ENCODE peak calls at places on chromosomes 6 and 20, in seven cellular contexts. S is mesendoderm, Z is kidney epithelial cell, I is GM06990, D is endothelial cell of umbilical vein, N is adrenal gland, R is SJSA1. V is an unnamed sample.

GRCh38 chr20:59559024-59559817 is 45.1 kb upstream of the PHACTR3 start:
- DNase-seq in S (no peak), Z (no peak), I (no peak), D (no peak), N (no peak), R (no peak), V (no peak)

GRCh38 chr20:24445510-24446170 is 23.8 kb upstream of the SYNDIG1 start:
- DNase-seq in S (peak), Z (no peak), I (no peak), D (no peak), N (no peak), R (no peak), V (no peak)

GRCh38 chr20:14142171-14142570 is 146.9 kb downstream of the MACROD2 start:
- DNase-seq in S (peak), Z (peak), I (no peak), D (peak), N (peak), R (peak), V (peak)

GRCh38 chr20:62068997-62069396 is 3.3 kb upstream of the TAF4 start:
- DNase-seq in S (no peak), Z (no peak), I (no peak), D (no peak), N (no peak), R (no peak), V (no peak)

GRCh38 chr6:119129148-119129967 is 50.9 kb upstream of the FAM184A start:
- DNase-seq in S (peak), Z (peak), I (no peak), D (peak), N (peak), R (peak), V (peak)

GRCh38 chr20:23664954-23665353 is 23.9 kb downstream of the CST4 start:
- DNase-seq in S (no peak), Z (no peak), I (no peak), D (no peak), N (no peak), R (no peak), V (no peak)

GRCh38 chr6:121959501-121959900 is 440.0 kb upstream of the HSF2 start:
- DNase-seq in S (peak), Z (no peak), I (no peak), D (peak), N (no peak), R (no peak), V (no peak)

GRCh38 chr6:53967415-53967814 is 143.8 kb upstream of the MLIP start:
- DNase-seq in S (no peak), Z (no peak), I (no peak), D (no peak), N (no peak), R (no peak), V (no peak)

GRCh38 chr6:64694356-64694755 is 1012.7 kb downstream of the EYS start:
- DNase-seq in S (no peak), Z (no peak), I (no peak), D (no peak), N (no peak), R (no peak), V (no peak)

GRCh38 chr6:71531006-71531405 is 242.4 kb downstream of the OGFRL1 start:
- DNase-seq in S (no peak), Z (no peak), I (no peak), D (no peak), N (no peak), R (no peak), V (no peak)

GRCh38 chr6:47083586-47084047 is 41.5 kb upstream of the ADGRF1 start:
- DNase-seq in S (no peak), Z (no peak), I (no peak), D (peak), N (peak), R (no peak), V (no peak)

GRCh38 chr6:31870385-31870921 is 7.8 kb upstream of the NEU1 start:
- DNase-seq in S (no peak), Z (no peak), I (no peak), D (no peak), N (peak), R (no peak), V (no peak)

GRCh38 chr6:99613398-99613704 is 6.7 kb downstream of the PRDM13 start:
- DNase-seq in S (peak), Z (no peak), I (peak), D (no peak), N (peak), R (no peak), V (peak)

GRCh38 chr6:31829633-31830492 is 2.3 kb downstream of the HSPA1B start:
- DNase-seq in S (no peak), Z (no peak), I (no peak), D (peak), N (peak), R (peak), V (peak)

GRCh38 chr6:127300411-127300810 is 33.7 kb downstream of the RNF146 start:
- DNase-seq in S (peak), Z (peak), I (no peak), D (peak), N (no peak), R (peak), V (no peak)

GRCh38 chr6:89335164-89335563 is 17.4 kb downstream of the UBE2J1 start:
- DNase-seq in S (no peak), Z (no peak), I (no peak), D (peak), N (no peak), R (no peak), V (no peak)

GRCh38 chr6:31548423-31548873 is 1.0 kb downstream of the NFKBIL1 start:
- DNase-seq in S (no peak), Z (no peak), I (no peak), D (no peak), N (no peak), R (no peak), V (no peak)

GRCh38 chr6:52208612-52209011 is 22.4 kb downstream of the IL17A start:
- DNase-seq in S (no peak), Z (no peak), I (no peak), D (no peak), N (no peak), R (no peak), V (no peak)

GRCh38 chr20:32201296-32201976 is 6.1 kb downstream of the PLAGL2 start:
- DNase-seq in S (no peak), Z (no peak), I (no peak), D (no peak), N (no peak), R (no peak), V (no peak)

GRCh38 chr20:21505810-21506530 is 7.9 kb downstream of the NKX2-2 start:
- DNase-seq in S (peak), Z (no peak), I (no peak), D (peak), N (peak), R (no peak), V (peak)

GRCh38 chr6:44316481-44316880 is 3.3 kb upstream of the AARS2 start:
- DNase-seq in S (no peak), Z (no peak), I (no peak), D (no peak), N (no peak), R (no peak), V (no peak)

DNA sequence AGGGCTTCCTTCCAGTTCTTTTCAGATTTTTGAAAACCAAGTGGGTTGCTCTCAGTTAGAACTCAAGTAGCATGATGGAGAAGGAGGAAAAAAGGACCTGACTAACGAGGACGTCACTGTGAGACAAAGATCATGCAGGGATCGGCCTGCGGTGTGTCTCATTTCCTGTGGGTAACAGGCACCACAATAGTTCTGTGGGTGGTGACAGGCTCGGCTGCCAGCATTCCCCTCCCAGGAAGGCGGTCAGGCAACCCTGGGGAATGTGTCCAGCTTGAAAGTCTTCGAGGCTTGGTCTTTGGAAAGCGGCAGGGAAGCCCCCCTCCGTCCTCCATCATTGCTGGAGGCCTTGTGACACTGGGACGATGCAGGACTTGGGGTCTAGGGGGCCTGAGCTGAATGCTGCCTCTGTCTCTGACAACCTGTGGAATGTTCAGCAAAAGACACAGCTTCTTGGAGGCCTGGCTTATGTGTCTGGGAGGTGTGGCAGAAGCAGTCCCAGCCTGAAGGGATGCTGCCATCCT is 121.0 kb downstream of the BCAS1 start:
- DNase-seq in S (no peak), Z (peak), I (peak), D (peak), N (no peak), R (peak), V (peak)
- H3K4me3 ChIP-seq in S (no peak), Z (no peak), I (no peak), D (no peak), N (no peak), R (no peak), V (no peak)

GRCh38 chr6:36865835-36866234 is 8.8 kb downstream of the PPIL1 start:
- DNase-seq in S (no peak), Z (no peak), I (no peak), D (peak), N (no peak), R (no peak), V (no peak)
- H3K4me3 ChIP-seq in S (no peak), Z (no peak), I (no peak), D (no peak), N (no peak), R (no peak), V (no peak)

DNA sequence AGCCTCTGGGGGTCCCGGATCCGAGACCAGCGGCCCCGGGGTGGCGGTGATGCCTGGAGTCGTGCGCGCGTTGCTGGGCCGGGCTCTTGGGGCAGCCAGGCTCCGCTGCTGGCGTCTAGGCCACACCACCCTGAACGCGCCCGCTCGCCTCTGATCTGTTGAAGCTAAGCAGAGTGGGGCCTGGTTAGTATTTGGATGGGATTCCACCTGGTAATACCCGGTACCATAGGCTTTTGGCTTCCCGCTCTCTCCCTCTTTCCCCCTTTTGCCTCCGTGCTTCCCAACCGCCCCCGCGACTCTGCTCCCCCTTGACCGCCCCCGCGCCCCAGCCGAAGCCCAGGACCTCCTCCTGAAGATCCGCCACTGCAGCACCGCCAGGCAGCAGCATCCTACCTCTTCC is 1383.5 kb upstream of the DEFB115 start:
- DNase-seq in S (peak), Z (no peak), I (peak), D (peak), N (peak), R (no peak), V (peak)
- H3K4me3 ChIP-seq in S (no peak), Z (peak), I (peak), D (no peak), N (no peak), R (no peak), V (peak)

DNA sequence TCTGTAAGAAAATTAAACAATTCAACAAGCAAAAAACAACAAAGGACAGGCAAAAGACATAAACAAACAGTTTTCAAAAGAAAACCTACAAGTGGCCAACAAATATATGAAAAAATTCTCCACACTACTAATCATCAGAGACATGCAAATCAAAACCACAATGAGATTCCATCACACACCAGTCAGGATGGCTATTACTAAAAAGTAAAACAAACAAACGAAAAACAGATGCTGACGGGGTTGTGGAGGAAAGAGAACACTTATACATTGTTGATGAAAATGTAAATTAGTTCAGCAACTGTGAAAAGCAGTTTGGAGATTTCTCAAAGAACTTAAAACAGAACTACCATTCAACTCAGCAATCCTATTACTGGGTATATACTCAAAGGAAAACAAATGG is 537.6 kb downstream of the HDGFL1 start:
- DNase-seq in S (no peak), Z (peak), I (no peak), D (no peak), N (no peak), R (peak), V (no peak)
- H3K4me3 ChIP-seq in S (no peak), Z (no peak), I (no peak), D (no peak), N (no peak), R (no peak), V (no peak)

GRCh38 chr6:129655334-129655733 is 54.6 kb downstream of the ARHGAP18 start:
- DNase-seq in S (no peak), Z (no peak), I (no peak), D (no peak), N (no peak), R (no peak), V (no peak)
- H3K4me3 ChIP-seq in S (no peak), Z (no peak), I (no peak), D (no peak), N (no peak), R (no peak), V (no peak)

DNA sequence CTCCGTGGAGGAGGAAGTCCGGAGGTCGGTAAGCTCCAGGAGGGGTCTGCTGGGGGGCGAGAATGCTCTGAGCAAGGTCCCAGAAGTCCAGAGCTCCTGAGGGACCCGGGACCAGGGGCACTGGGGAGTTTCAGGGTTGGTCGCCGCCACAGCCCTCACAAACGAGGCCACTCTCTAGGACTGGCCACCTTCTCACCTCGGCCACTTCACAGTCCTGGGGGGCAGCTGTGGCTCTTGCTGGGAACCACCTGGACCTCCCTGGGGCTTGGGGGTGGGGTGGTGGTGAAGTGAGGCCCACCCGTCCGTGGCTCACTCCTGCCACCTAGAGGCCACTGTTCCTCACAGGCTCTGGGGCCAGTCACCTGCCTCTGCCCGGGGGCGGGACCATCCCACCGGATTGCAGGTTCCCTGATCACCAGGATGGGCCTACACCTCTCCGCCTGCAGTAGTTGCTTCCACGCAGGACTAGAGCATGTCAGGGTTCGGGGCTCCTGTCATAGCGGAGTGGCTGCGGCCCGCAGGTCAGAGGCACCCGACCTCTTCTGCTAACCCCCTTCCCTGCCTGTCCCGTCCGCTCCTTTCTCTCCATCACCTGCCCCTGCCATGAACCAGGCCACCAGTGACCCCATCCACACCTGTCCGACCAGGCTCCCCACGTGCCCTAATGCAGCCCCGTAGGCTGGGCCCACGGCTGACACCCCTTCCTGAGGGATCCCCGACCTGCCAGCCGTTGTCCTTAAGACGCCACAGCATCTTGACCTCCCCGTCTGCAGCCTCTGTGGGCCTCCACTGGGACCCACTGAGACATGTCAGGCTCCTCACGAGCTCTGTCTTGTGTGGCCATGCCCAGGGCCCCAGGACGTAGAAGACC is 5.1 kb upstream of the TCEA2 start:
- DNase-seq in S (peak), Z (no peak), I (peak), D (peak), N (peak), R (peak), V (peak)
- H3K4me3 ChIP-seq in S (no peak), Z (no peak), I (peak), D (no peak), N (no peak), R (peak), V (no peak)

GRCh38 chr20:356745-357144 is 9.8 kb downstream of the NRSN2 start:
- DNase-seq in S (no peak), Z (no peak), I (no peak), D (no peak), N (no peak), R (no peak), V (no peak)
- H3K4me3 ChIP-seq in S (no peak), Z (no peak), I (no peak), D (no peak), N (no peak), R (no peak), V (no peak)